ENCODE peak calls at places on chromosomes 16 and 17, in six cellular contexts. V, L, X, A, C and P are unnamed samples.

GRCh38 chr16:57643166-57643813 is 14.9 kb downstream of the ADGRG1 start:
- DNase-seq in L (no peak), X (no peak), A (no peak), C (no peak), V (no peak), P (no peak)

GRCh38 chr16:46743232-46743719 is 4.9 kb downstream of the MYLK3 start:
- DNase-seq in X (no peak), V (peak), C (peak), L (peak), A (no peak), P (no peak)

GRCh38 chr16:69839240-69839688 is 77.1 kb downstream of the WWP2 start:
- DNase-seq in C (no peak), L (no peak), V (no peak), A (no peak), X (no peak), P (no peak)

GRCh38 chr16:86709902-86710601 is 131.7 kb downstream of the FOXL1 start:
- DNase-seq in X (no peak), V (peak), C (no peak), L (no peak), A (no peak), P (peak)

GRCh38 chr17:80270104-80270503 is 9.5 kb downstream of the RNF213 start:
- DNase-seq in A (no peak), V (no peak), L (no peak), C (no peak), X (no peak), P (no peak)

GRCh38 chr17:63476494-63476856 is 386 bp upstream of the ACE start:
- DNase-seq in C (no peak), L (no peak), V (no peak), X (no peak), A (peak), P (no peak)

GRCh38 chr16:65176603-65177002 is 54.7 kb upstream of the CDH11 start:
- DNase-seq in A (peak), L (peak), V (no peak), C (no peak), X (no peak), P (no peak)

GRCh38 chr17:53313746-53314145 is 509.0 kb upstream of the KIF2B start:
- DNase-seq in X (no peak), V (no peak), C (no peak), A (no peak), L (no peak), P (no peak)

GRCh38 chr17:44623070-44623725 is 33.1 kb upstream of the MEIOC start:
- DNase-seq in C (no peak), A (no peak), V (no peak), X (no peak), L (no peak), P (no peak)

GRCh38 chr17:48219605-48220004 is 112.0 kb downstream of the SNX11 start:
- DNase-seq in C (no peak), V (no peak), A (no peak), L (no peak), X (no peak), P (no peak)

GRCh38 chr16:24645739-24646645 is 83.5 kb upstream of the TNRC6A start:
- DNase-seq in L (no peak), X (no peak), V (no peak), C (no peak), A (no peak), P (no peak)

GRCh38 chr17:47717261-47717697 is 15.8 kb upstream of the TBX21 start:
- DNase-seq in V (no peak), L (no peak), X (no peak), A (no peak), C (peak), P (no peak)

GRCh38 chr17:57735707-57736106 is 9.4 kb downstream of the CCDC182 start:
- DNase-seq in V (no peak), C (no peak), L (no peak), A (no peak), X (no peak), P (no peak)

GRCh38 chr17:45371414-45372324 is 54.8 kb upstream of the MAP3K14 start:
- DNase-seq in L (peak), V (peak), X (peak), A (peak), C (peak), P (peak)

GRCh38 chr17:82200743-82201497 is 11.7 kb downstream of the CCDC57 start:
- DNase-seq in X (no peak), A (no peak), C (no peak), V (no peak), L (no peak), P (no peak)

GRCh38 chr17:37747222-37747621 is 2.4 kb upstream of the HNF1B start:
- DNase-seq in A (no peak), C (no peak), X (no peak), L (no peak), V (no peak), P (no peak)

GRCh38 chr17:34511931-34512330 is 67.5 kb upstream of the TMEM132E start:
- DNase-seq in A (no peak), C (no peak), V (no peak), X (no peak), L (no peak), P (no peak)

GRCh38 chr17:57011482-57012015 is 33.6 kb downstream of the SCPEP1 start:
- DNase-seq in L (no peak), C (no peak), A (no peak), X (no peak), V (no peak), P (no peak)

DNA sequence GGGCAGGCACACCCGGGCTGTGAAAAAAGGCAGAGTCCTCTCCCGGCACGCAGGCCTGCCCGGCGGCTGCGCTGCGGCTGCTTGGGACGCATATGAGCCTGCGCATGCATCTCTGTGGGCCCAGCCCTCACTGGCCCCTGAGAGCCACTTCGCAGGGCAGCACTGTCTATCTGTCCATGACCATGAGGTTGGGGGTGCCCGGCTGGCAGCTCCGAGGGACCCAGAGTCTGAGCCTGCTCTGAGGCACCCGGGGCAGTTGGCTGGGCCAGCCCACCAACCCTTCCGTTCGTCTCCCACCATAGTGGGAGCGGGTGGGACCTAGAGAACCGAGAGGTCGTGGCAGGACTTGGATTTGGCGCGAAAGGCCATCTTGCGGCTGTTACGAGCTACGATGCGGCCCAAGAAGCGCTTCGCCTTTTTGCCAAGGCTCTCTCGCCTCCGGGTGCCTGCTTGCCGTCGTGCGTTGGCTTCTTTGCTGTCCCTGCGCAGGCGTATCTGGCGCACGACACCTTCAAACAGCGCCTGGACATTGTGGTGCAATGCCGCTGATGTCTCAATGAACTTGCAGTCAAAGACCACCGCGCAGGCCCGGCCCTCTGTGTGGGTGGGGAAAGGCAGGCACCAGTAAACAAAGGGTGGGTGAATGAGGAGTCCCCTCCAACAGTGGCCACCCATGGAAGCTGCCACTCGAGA is 3.2 kb upstream of the CDH16 start:
- DNase-seq in V (no peak), C (no peak), X (no peak), L (no peak), A (no peak), P (peak)
- H3K27ac ChIP-seq in V (peak), C (no peak), X (peak), L (peak), A (no peak), P (peak)

GRCh38 chr17:40615295-40615988 is 32.2 kb downstream of the SMARCE1 start:
- DNase-seq in V (no peak), A (peak), X (no peak), L (no peak), C (no peak), P (no peak)

GRCh38 chr17:40617678-40618240 is 29.9 kb downstream of the SMARCE1 start:
- DNase-seq in C (no peak), X (no peak), A (no peak), V (no peak), L (no peak), P (peak)

GRCh38 chr17:40614431-40615294 is 33.0 kb downstream of the SMARCE1 start:
- DNase-seq in A (no peak), X (no peak), V (no peak), L (no peak), C (no peak), P (no peak)

GRCh38 chr17:40616592-40616991 is 31.0 kb downstream of the SMARCE1 start:
- DNase-seq in C (no peak), A (no peak), L (no peak), X (no peak), V (no peak), P (no peak)

GRCh38 chr17:40615989-40616476 is 31.6 kb downstream of the SMARCE1 start:
- DNase-seq in X (no peak), V (no peak), A (no peak), C (no peak), L (no peak), P (no peak)
- TF ChIP-seq CTCF in X (no peak), V (no peak), A (no peak), C (no peak), L (no peak), P (no peak)

GRCh38 chr16:2520097-2520783 is at the start of gene AMDHD2:
- DNase-seq in C (peak), X (peak), V (peak), A (peak), L (peak), P (peak)

GRCh38 chr16:2519711-2520080 is 475 bp upstream of the AMDHD2 start:
- DNase-seq in V (no peak), L (no peak), C (peak), A (no peak), X (no peak), P (peak)

GRCh38 chr16:2520784-2521577 is 810 bp downstream of the AMDHD2 start:
- DNase-seq in X (peak), C (peak), L (peak), A (no peak), V (no peak), P (peak)

GRCh38 chr16:2517954-2518605 is 2.1 kb upstream of the AMDHD2 start:
- DNase-seq in A (no peak), V (no peak), X (peak), L (no peak), C (peak), P (no peak)

DNA sequence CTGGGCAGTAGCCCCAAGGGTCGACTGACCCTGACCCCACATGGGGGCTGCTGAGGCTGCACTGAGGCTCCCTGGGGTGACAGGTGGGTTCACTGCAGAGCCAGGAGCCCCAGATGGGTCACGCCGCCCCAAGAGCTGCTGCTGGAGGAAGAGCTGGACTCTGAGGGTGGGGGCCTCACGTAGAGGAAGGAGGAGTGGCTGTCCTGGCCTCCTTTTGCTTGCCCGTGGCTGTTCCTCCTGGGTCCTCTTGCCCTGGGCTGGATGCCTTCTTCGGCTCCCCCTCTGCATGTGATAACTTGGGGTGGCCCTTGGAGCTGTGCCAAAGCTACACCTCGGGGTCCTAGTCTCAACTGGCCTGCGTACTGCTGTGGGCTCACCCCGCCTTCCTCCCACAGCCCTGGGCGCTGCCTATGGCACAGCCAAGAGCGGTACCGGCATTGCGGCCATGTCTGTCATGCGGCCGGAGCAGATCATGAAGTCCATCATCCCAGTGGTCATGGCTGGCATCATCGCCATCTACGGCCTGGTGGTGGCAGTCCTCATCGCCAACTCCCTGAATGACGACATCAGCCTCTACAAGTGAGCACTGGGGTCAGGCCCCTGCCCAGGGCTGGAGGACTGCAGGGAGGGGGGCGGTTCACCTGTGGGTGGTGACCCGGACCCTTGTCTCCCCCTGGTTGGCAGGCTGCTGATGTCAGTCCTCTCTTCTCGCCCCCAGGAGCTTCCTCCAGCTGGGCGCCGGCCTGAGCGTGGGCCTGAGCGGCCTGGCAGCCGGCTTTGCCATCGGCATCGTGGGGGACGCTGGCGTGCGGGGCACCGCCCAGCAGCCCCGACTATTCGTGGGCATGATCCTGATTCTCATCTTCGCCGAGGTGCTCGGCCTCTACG is 1.1 kb upstream of the AMDHD2 start:
- DNase-seq in C (peak), V (no peak), A (peak), X (peak), L (peak), P (peak)
- H3K27ac ChIP-seq in C (peak), V (peak), A (no peak), X (peak), L (peak), P (peak)

GRCh38 chr17:8117367-8117979 is 841 bp downstream of the ALOXE3 start:
- DNase-seq in C (no peak), L (peak), A (no peak), X (no peak), V (no peak), P (no peak)
- TF ChIP-seq CTCF in C (no peak), L (no peak), A (no peak), X (no peak), V (no peak), P (no peak)

DNA sequence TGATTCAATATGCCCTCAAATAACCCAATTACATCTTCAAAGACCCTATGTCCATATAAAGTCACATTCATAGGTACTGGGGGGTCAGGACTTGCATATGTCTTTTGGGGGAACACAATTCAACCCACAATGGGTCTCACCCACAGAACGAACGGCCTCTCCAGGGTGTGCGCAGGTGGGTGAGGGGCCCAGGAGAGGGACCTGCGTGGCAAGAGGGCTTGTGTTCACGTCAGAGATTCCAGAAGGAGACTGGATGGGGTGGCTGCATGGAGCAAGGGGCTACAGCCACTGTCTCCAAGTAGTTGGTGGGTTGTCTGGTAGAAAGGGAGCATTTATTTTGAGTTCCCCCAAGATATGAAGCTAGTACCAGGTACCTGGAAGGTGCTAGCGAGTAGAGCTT is 212.2 kb downstream of the SEC14L1 start:
- DNase-seq in A (no peak), L (no peak), V (no peak), C (no peak), X (no peak), P (no peak)
- H3K27ac ChIP-seq in A (no peak), L (no peak), V (no peak), C (no peak), X (no peak), P (no peak)

GRCh38 chr16:20741555-20742285 is at the start of gene THUMPD1:
- DNase-seq in L (peak), X (peak), A (peak), C (peak), V (peak), P (peak)
- TF ChIP-seq CTCF in L (peak), X (peak), A (peak), C (peak), V (no peak), P (no peak)

GRCh38 chr16:63324306-63324705 is 1288.1 kb upstream of the CDH8 start:
- DNase-seq in A (no peak), V (no peak), X (no peak), C (no peak), L (no peak), P (no peak)

GRCh38 chr16:63326736-63327339 is 1290.6 kb upstream of the CDH8 start:
- DNase-seq in L (no peak), A (no peak), V (no peak), X (no peak), C (no peak), P (no peak)

GRCh38 chr16:63323722-63324121 is 1287.5 kb upstream of the CDH8 start:
- DNase-seq in C (no peak), L (no peak), X (no peak), A (no peak), V (no peak), P (no peak)

GRCh38 chr16:63323055-63323454 is 1286.8 kb upstream of the CDH8 start:
- DNase-seq in A (no peak), X (no peak), V (no peak), L (no peak), C (no peak), P (no peak)
- H3K27ac ChIP-seq in A (no peak), X (no peak), V (no peak), L (no peak), C (no peak), P (no peak)

GRCh38 chr16:19137621-19138128 is 23.9 kb downstream of the ITPRIPL2 start:
- DNase-seq in C (no peak), L (no peak), V (no peak), X (no peak), A (no peak), P (no peak)

GRCh38 chr16:19137201-19137601 is 23.4 kb downstream of the ITPRIPL2 start:
- DNase-seq in A (no peak), L (no peak), C (no peak), X (no peak), V (no peak), P (no peak)

GRCh38 chr16:19135896-19136438 is 22.2 kb downstream of the ITPRIPL2 start:
- DNase-seq in X (no peak), V (no peak), A (no peak), L (peak), C (no peak), P (no peak)

GRCh38 chr16:19135201-19135838 is 21.6 kb downstream of the ITPRIPL2 start:
- DNase-seq in A (no peak), V (no peak), X (no peak), L (no peak), C (no peak), P (no peak)

DNA sequence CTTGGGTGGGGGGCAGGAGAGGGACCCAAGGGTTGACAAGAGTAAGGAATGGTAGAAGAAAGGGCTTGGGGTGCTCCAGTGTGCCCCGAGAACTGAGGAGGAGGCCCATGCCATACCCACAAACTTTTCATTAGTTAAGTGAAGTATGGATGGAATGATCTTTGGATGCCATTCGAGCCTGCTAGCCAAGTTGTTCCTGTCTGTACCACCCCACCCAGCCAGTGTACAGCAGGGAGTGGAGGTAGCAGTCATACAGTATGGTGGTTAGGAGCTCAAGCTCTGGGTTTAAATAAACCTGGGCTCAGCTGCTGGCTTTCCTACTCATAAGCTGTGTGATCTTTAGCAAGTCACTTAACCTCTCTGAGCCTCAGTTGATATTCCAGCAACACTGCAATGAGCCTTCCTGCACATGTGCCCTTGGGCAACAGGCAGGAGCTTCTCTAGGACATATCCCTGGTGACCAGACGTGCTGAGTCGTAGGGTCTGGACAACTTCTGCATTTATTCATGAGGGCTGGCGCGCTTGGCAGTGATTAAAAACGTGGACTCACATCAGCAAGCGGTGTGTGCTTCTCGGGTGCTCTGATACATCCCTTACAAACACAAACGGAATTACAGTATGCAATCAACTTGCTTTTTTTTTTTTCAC is 22.9 kb downstream of the ITPRIPL2 start:
- DNase-seq in V (peak), X (no peak), A (no peak), C (no peak), L (no peak), P (no peak)
- TF ChIP-seq CTCF in V (no peak), X (no peak), A (no peak), C (no peak), L (no peak), P (no peak)